ENCODE peak calls at places on chromosomes 6 and 20, in five cellular contexts. F is activated naive CD4-positive, alpha-beta T cell treated with Interleukin-2 at 50 U/mL for 16 hours; D is renal cortical epithelial cell; K is C1 segment of cervical spinal cord; B is A549. O is an unnamed sample.

GRCh38 chr6:33727932-33728331 is 16.4 kb upstream of the UQCC2 start:
- DNase-seq in B (no peak), K (no peak), D (no peak), F (no peak), O (no peak)

GRCh38 chr20:2353231-2353630 is 27.5 kb upstream of the TGM6 start:
- DNase-seq in B (no peak), F (no peak), D (no peak), K (no peak), O (no peak)

GRCh38 chr6:1841131-1841530 is 231.4 kb downstream of the FOXC1 start:
- DNase-seq in K (no peak), F (no peak), B (no peak), D (no peak), O (no peak)

GRCh38 chr20:53215166-53215565 is 243.0 kb downstream of the TSHZ2 start:
- DNase-seq in D (no peak), K (no peak), B (no peak), F (no peak), O (no peak)

GRCh38 chr20:14879020-14879697 is 541.7 kb upstream of the FLRT3 start:
- DNase-seq in K (no peak), D (peak; percentile 92), B (peak; percentile 92), F (no peak), O (peak; percentile 87)

GRCh38 chr6:75893058-75893775 is 144.2 kb downstream of the MYO6 start:
- DNase-seq in D (peak; percentile 76), K (no peak), F (no peak), B (peak; percentile 5), O (peak; percentile 48)

GRCh38 chr6:119035459-119035858 is 43.0 kb downstream of the FAM184A start:
- DNase-seq in B (no peak), K (no peak), F (no peak), D (no peak), O (no peak)

GRCh38 chr6:34595332-34596090 is 39.4 kb upstream of the SPDEF start:
- DNase-seq in B (no peak), F (no peak), D (peak; percentile 18), K (no peak), O (no peak)

GRCh38 chr6:6843057-6843627 is 254.6 kb downstream of the LY86 start:
- DNase-seq in K (no peak), B (peak; percentile 10), F (no peak), D (peak; percentile 84), O (peak; percentile 21)

GRCh38 chr6:52293067-52293466 is 8.5 kb upstream of the MCM3 start:
- DNase-seq in F (no peak), K (no peak), D (peak; percentile 34), B (no peak), O (peak; percentile 52)

GRCh38 chr20:51705400-51705799 is 62.8 kb downstream of the ATP9A start:
- DNase-seq in K (no peak), F (no peak), D (no peak), B (no peak), O (no peak)

GRCh38 chr6:97160280-97160679 is 122.7 kb downstream of the MMS22L start:
- DNase-seq in K (no peak), F (no peak), D (peak; percentile 11), B (no peak), O (no peak)

GRCh38 chr6:117022774-117023173 is 145.7 kb downstream of the RFX6 start:
- DNase-seq in F (no peak), D (no peak), K (no peak), B (no peak), O (no peak)

GRCh38 chr6:47741807-47742206 is 40.0 kb upstream of the OPN5 start:
- DNase-seq in K (no peak), F (no peak), D (peak; percentile 97), B (peak; percentile 4), O (peak; percentile 65)

GRCh38 chr6:10210052-10210451 is 204.8 kb downstream of the TFAP2A start:
- DNase-seq in K (no peak), D (peak; percentile 48), F (no peak), B (no peak), O (peak; percentile 30)

GRCh38 chr6:118704911-118705310 is 53.5 kb upstream of the CEP85L start:
- DNase-seq in B (no peak), F (no peak), D (no peak), K (no peak), O (no peak)

GRCh38 chr6:131225959-131226358 is 90.7 kb downstream of the AKAP7 start:
- DNase-seq in K (no peak), F (no peak), D (no peak), B (no peak), O (no peak)